ENCODE peak calls at places on chromosome 22, in five cellular contexts. One of them, this sample, is unnamed.

GRCh38 chr22:37905534-37906363 is at the start of gene MICALL1:
- DNase-seq in cardiac muscle cell: peak; percentile 83
- DNase-seq in stomach: peak; percentile 87
- DNase-seq in pancreas: peak; percentile 92
- DNase-seq in cardiac fibroblast: peak; percentile 70
- DNase-seq in this sample: no peak

GRCh38 chr22:35064664-35065063 is 1.3 kb upstream of the ISX start:
- DNase-seq in cardiac muscle cell: no peak
- DNase-seq in stomach: no peak
- DNase-seq in pancreas: no peak
- DNase-seq in cardiac fibroblast: no peak
- DNase-seq in this sample: no peak

GRCh38 chr22:30920407-30920806 is 48.2 kb downstream of the MORC2 start:
- DNase-seq in cardiac muscle cell: peak; percentile 79
- DNase-seq in stomach: peak; percentile 79
- DNase-seq in pancreas: peak; percentile 93
- DNase-seq in cardiac fibroblast: peak; percentile 74
- DNase-seq in this sample: peak; percentile 10

GRCh38 chr22:23555118-23555517 is 25.0 kb downstream of the IGLL1 start:
- DNase-seq in cardiac muscle cell: no peak
- DNase-seq in stomach: no peak
- DNase-seq in pancreas: no peak
- DNase-seq in cardiac fibroblast: no peak
- DNase-seq in this sample: no peak

GRCh38 chr22:39462443-39463147 is 5.8 kb downstream of the MGAT3 start:
- DNase-seq in cardiac muscle cell: no peak
- DNase-seq in stomach: no peak
- DNase-seq in pancreas: no peak
- DNase-seq in cardiac fibroblast: no peak
- DNase-seq in this sample: no peak

GRCh38 chr22:37242395-37242918 is 1.6 kb downstream of the RAC2 start:
- DNase-seq in cardiac muscle cell: peak; percentile 23
- DNase-seq in stomach: peak; percentile 74
- DNase-seq in pancreas: no peak
- DNase-seq in cardiac fibroblast: peak; percentile 61
- DNase-seq in this sample: no peak

GRCh38 chr22:38422615-38423511 is 32.1 kb downstream of the KCNJ4 start:
- DNase-seq in cardiac muscle cell: no peak
- DNase-seq in stomach: no peak
- DNase-seq in pancreas: no peak
- DNase-seq in cardiac fibroblast: no peak
- DNase-seq in this sample: no peak

GRCh38 chr22:19889951-19890350 is 35.3 kb upstream of the GNB1L start:
- DNase-seq in cardiac muscle cell: no peak
- DNase-seq in stomach: no peak
- DNase-seq in pancreas: no peak
- DNase-seq in cardiac fibroblast: no peak
- DNase-seq in this sample: no peak

GRCh38 chr22:28183078-28183870 is 264.2 kb upstream of the PITPNB start:
- DNase-seq in cardiac muscle cell: peak; percentile 17
- DNase-seq in stomach: peak; percentile 27
- DNase-seq in pancreas: no peak
- DNase-seq in cardiac fibroblast: no peak
- DNase-seq in this sample: no peak

GRCh38 chr22:32204856-32205722 is at the start of gene RFPL2:
- DNase-seq in cardiac muscle cell: peak; percentile 15
- DNase-seq in stomach: no peak
- DNase-seq in pancreas: no peak
- DNase-seq in cardiac fibroblast: peak; percentile 29
- DNase-seq in this sample: no peak

GRCh38 chr22:46612904-46613605 is 7.1 kb upstream of the GRAMD4 start:
- DNase-seq in cardiac muscle cell: no peak
- DNase-seq in stomach: no peak
- DNase-seq in pancreas: no peak
- DNase-seq in cardiac fibroblast: no peak
- DNase-seq in this sample: no peak

GRCh38 chr22:49601614-49602321 is 225.9 kb downstream of the BRD1 start:
- DNase-seq in cardiac muscle cell: no peak
- DNase-seq in stomach: no peak
- DNase-seq in pancreas: no peak
- DNase-seq in cardiac fibroblast: no peak
- DNase-seq in this sample: no peak

GRCh38 chr22:44245438-44245837 is 64.7 kb downstream of the PARVG start:
- DNase-seq in cardiac muscle cell: no peak
- DNase-seq in stomach: peak; percentile 3
- DNase-seq in pancreas: no peak
- DNase-seq in cardiac fibroblast: no peak
- DNase-seq in this sample: no peak

GRCh38 chr22:44269757-44270555 is 42.8 kb downstream of the SHISAL1 start:
- DNase-seq in cardiac muscle cell: no peak
- DNase-seq in stomach: no peak
- DNase-seq in pancreas: no peak
- DNase-seq in cardiac fibroblast: no peak
- DNase-seq in this sample: no peak

GRCh38 chr22:48358886-48359612 is 1468.6 kb downstream of the BRD1 start:
- DNase-seq in cardiac muscle cell: no peak
- DNase-seq in stomach: no peak
- DNase-seq in pancreas: no peak
- DNase-seq in cardiac fibroblast: no peak
- DNase-seq in this sample: no peak

GRCh38 chr22:23565942-23566715 is 14.0 kb downstream of the IGLL1 start:
- DNase-seq in cardiac muscle cell: peak; percentile 6
- DNase-seq in stomach: no peak
- DNase-seq in pancreas: peak; percentile 69
- DNase-seq in cardiac fibroblast: no peak
- DNase-seq in this sample: no peak

GRCh38 chr22:17086750-17087149 is 1.9 kb downstream of the IL17RA start:
- DNase-seq in cardiac muscle cell: no peak
- DNase-seq in stomach: no peak
- DNase-seq in pancreas: no peak
- DNase-seq in cardiac fibroblast: no peak
- DNase-seq in this sample: no peak

GRCh38 chr22:24683671-24684070 is 80.7 kb downstream of the GGT1 start:
- DNase-seq in cardiac muscle cell: peak; percentile 94
- DNase-seq in stomach: no peak
- DNase-seq in pancreas: no peak
- DNase-seq in cardiac fibroblast: peak; percentile 94
- DNase-seq in this sample: peak; percentile 10

GRCh38 chr22:48474881-48475280 is 1352.8 kb downstream of the BRD1 start:
- DNase-seq in cardiac muscle cell: no peak
- DNase-seq in stomach: no peak
- DNase-seq in pancreas: peak; percentile 27
- DNase-seq in cardiac fibroblast: no peak
- DNase-seq in this sample: no peak

GRCh38 chr22:40829131-40829530 is 10.0 kb upstream of the SLC25A17 start:
- DNase-seq in cardiac muscle cell: no peak
- DNase-seq in stomach: no peak
- DNase-seq in pancreas: no peak
- DNase-seq in cardiac fibroblast: no peak
- DNase-seq in this sample: no peak

GRCh38 chr22:35218079-35218478 is 39.2 kb upstream of the HMGXB4 start:
- DNase-seq in cardiac muscle cell: no peak
- DNase-seq in stomach: no peak
- DNase-seq in pancreas: no peak
- DNase-seq in cardiac fibroblast: peak; percentile 52
- DNase-seq in this sample: no peak

GRCh38 chr22:28670691-28671261 is 8.9 kb downstream of the TTC28 start:
- DNase-seq in cardiac muscle cell: no peak
- DNase-seq in stomach: no peak
- DNase-seq in pancreas: no peak
- DNase-seq in cardiac fibroblast: peak; percentile 34
- DNase-seq in this sample: no peak

GRCh38 chr22:44406581-44407403 is 91.2 kb downstream of the RTL6 start:
- DNase-seq in cardiac muscle cell: no peak
- DNase-seq in stomach: no peak
- DNase-seq in pancreas: peak; percentile 16
- DNase-seq in cardiac fibroblast: no peak
- DNase-seq in this sample: peak; percentile 2

GRCh38 chr22:39457047-39457545 is 284 bp downstream of the MGAT3 start:
- DNase-seq in cardiac muscle cell: no peak
- DNase-seq in stomach: no peak
- DNase-seq in pancreas: no peak
- DNase-seq in cardiac fibroblast: no peak
- DNase-seq in this sample: no peak

GRCh38 chr22:40392618-40393017 is 22.2 kb downstream of the SGSM3 start:
- DNase-seq in cardiac muscle cell: peak; percentile 44
- DNase-seq in stomach: no peak
- DNase-seq in pancreas: no peak
- DNase-seq in cardiac fibroblast: peak; percentile 60
- DNase-seq in this sample: no peak

GRCh38 chr22:49400866-49401598 is 426.6 kb downstream of the BRD1 start:
- DNase-seq in cardiac muscle cell: no peak
- DNase-seq in stomach: peak; percentile 7
- DNase-seq in pancreas: peak; percentile 12
- DNase-seq in cardiac fibroblast: no peak
- DNase-seq in this sample: no peak

GRCh38 chr22:33337524-33337923 is 279.3 kb upstream of the SYN3 start:
- DNase-seq in cardiac muscle cell: no peak
- DNase-seq in stomach: peak; percentile 76
- DNase-seq in pancreas: no peak
- DNase-seq in cardiac fibroblast: no peak
- DNase-seq in this sample: no peak

GRCh38 chr22:29071261-29072045 is 1.4 kb upstream of the KREMEN1 start:
- DNase-seq in cardiac muscle cell: peak; percentile 36
- DNase-seq in stomach: peak; percentile 65
- DNase-seq in pancreas: peak; percentile 80
- DNase-seq in cardiac fibroblast: peak; percentile 38
- DNase-seq in this sample: no peak

GRCh38 chr22:29207562-29208501 is 2.1 kb downstream of the EMID1 start:
- DNase-seq in cardiac muscle cell: no peak
- DNase-seq in stomach: no peak
- DNase-seq in pancreas: no peak
- DNase-seq in cardiac fibroblast: no peak
- DNase-seq in this sample: no peak

GRCh38 chr22:39999144-39999757 is 4.5 kb downstream of the FAM83F start:
- DNase-seq in cardiac muscle cell: peak; percentile 80
- DNase-seq in stomach: no peak
- DNase-seq in pancreas: no peak
- DNase-seq in cardiac fibroblast: peak; percentile 68
- DNase-seq in this sample: no peak

GRCh38 chr22:24938741-24939341 is 7.7 kb downstream of the LHFPL7 start:
- DNase-seq in cardiac muscle cell: peak; percentile 60
- DNase-seq in stomach: no peak
- DNase-seq in pancreas: no peak
- DNase-seq in cardiac fibroblast: peak; percentile 66
- DNase-seq in this sample: no peak

GRCh38 chr22:20136603-20136873 is 4.9 kb downstream of the ZDHHC8 start:
- DNase-seq in cardiac muscle cell: no peak
- DNase-seq in stomach: no peak
- DNase-seq in pancreas: no peak
- DNase-seq in cardiac fibroblast: no peak
- DNase-seq in this sample: no peak

GRCh38 chr22:46748948-46749681 is 11.1 kb upstream of the CERK start:
- DNase-seq in cardiac muscle cell: peak; percentile 64
- DNase-seq in stomach: no peak
- DNase-seq in pancreas: no peak
- DNase-seq in cardiac fibroblast: peak; percentile 33
- DNase-seq in this sample: no peak

GRCh38 chr22:19904881-19905618 is 36.5 kb upstream of the COMT start:
- DNase-seq in cardiac muscle cell: no peak
- DNase-seq in stomach: no peak
- DNase-seq in pancreas: no peak
- DNase-seq in cardiac fibroblast: no peak
- DNase-seq in this sample: no peak

DNA sequence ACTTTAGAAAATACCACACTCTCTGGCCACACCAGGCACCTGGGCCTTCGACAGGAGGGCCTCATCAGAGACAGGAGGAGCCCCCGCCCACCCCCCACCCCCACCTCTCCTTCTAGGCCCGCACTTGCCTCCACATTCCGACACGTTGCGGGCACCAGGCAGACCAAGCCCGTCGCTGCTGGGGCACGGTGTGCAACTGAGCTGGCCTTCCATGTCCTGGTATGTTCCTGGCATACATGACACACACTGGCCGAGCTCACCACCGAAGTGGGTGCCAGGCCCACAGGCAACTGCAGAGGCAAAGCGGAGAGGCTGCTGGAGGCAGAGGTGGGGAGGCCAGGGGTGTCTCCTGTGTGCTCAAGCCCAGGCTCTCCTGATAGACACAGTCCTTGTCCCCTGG is 27.0 kb upstream of the TTLL12 start:
- DNase-seq in cardiac muscle cell: no peak
- DNase-seq in stomach: no peak
- DNase-seq in pancreas: no peak
- DNase-seq in cardiac fibroblast: no peak
- DNase-seq in this sample: no peak
- TF ChIP-seq CTCF in cardiac muscle cell: no peak
- TF ChIP-seq CTCF in stomach: no peak
- TF ChIP-seq CTCF in pancreas: no peak
- TF ChIP-seq CTCF in cardiac fibroblast: no peak
- TF ChIP-seq CTCF in this sample: no peak

DNA sequence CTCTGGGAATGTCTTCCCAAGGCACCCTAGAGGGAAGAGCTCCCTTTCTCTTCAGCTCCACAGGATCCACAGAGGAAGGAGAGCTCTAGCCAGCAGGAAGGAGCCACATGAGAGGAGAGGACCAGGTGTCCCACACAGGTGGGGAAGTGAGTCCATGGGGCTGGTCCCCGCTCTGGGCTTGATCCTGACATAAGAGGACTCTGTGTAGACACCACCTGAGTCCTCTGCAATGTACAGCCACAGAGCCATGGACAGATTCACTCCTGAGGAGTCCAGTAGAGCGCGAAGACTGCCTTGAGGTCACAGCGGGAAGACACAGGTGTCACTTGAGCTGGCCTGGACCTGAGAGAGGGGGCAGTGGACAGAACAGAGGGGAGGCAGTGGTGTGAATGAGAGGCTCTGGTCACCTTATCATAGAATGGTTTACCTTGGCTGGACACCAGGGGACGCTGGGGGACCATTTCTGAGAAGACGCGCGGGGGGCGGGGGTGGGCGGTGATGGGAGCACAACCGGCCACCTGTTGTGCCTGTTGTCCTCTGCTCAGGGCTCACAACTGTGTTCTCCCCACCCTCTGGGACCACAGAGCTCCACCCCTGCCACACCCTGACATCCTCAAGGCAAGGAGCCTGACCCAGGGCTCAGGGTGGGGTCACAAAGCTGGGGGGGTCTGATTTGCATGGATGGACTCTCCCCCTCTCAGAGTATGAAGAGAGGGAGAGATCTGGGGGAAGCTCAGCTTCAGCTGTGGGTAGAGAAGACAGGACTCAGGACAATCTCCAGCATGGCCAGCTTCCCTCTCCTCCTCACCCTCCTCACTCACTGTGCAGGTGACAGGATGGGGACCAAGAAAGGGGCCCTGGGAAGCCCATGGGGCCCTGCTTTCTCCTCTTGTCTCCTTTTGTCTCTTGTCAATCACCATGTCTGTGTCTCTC is 128.2 kb downstream of the ZNF280B start:
- DNase-seq in cardiac muscle cell: no peak
- DNase-seq in stomach: no peak
- DNase-seq in pancreas: no peak
- DNase-seq in cardiac fibroblast: no peak
- DNase-seq in this sample: no peak
- H3K4me3 ChIP-seq in cardiac muscle cell: no peak overlapping the region
- H3K4me3 ChIP-seq in stomach: no peak overlapping the region
- H3K4me3 ChIP-seq in pancreas: no peak overlapping the region
- H3K4me3 ChIP-seq in cardiac fibroblast: no peak overlapping the region
- H3K4me3 ChIP-seq in this sample: no peak overlapping the region

GRCh38 chr22:45548991-45549736 is 46.5 kb downstream of the FBLN1 start:
- DNase-seq in cardiac muscle cell: peak; percentile 89
- DNase-seq in stomach: peak; percentile 46
- DNase-seq in pancreas: no peak
- DNase-seq in cardiac fibroblast: peak; percentile 69
- DNase-seq in this sample: peak; percentile 49
- TF ChIP-seq CTCF in cardiac muscle cell: peak; percentile 44
- TF ChIP-seq CTCF in stomach: no peak
- TF ChIP-seq CTCF in pancreas: no peak
- TF ChIP-seq CTCF in cardiac fibroblast: peak; percentile 8
- TF ChIP-seq CTCF in this sample: peak; percentile 66

GRCh38 chr22:26512149-26512793 is at the start of gene TFIP11:
- DNase-seq in cardiac muscle cell: peak; percentile 95
- DNase-seq in stomach: peak; percentile 97
- DNase-seq in pancreas: peak; percentile 99
- DNase-seq in cardiac fibroblast: peak; percentile 92
- DNase-seq in this sample: peak; percentile 42
- H3K4me3 ChIP-seq in cardiac muscle cell: peak within 1 kb of the TSS; percentile 79
- H3K4me3 ChIP-seq in stomach: peak within 1 kb of the TSS; percentile 77
- H3K4me3 ChIP-seq in pancreas: peak within 1 kb of the TSS; percentile 91
- H3K4me3 ChIP-seq in cardiac fibroblast: peak within 1 kb of the TSS; percentile 95
- H3K4me3 ChIP-seq in this sample: peak within 1 kb of the TSS; percentile 94

This sample was measured in AG09309.